ENCODE peak calls at places on chromosomes 3 and 15, in ten cellular contexts. One of them, this sample, is unnamed.

GRCh38 chr15:75346796-75347221 is at the start of gene NEIL1:
- DNase-seq in esophagus muscularis mucosa: no peak
- DNase-seq in sigmoid colon: no peak
- DNase-seq in GM23338: peak; percentile 74
- DNase-seq in K562: no peak
- DNase-seq in spleen: no peak
- DNase-seq in suprapubic skin: no peak
- DNase-seq in endothelial cell of umbilical vein: peak; percentile 42
- DNase-seq in transverse colon: peak; percentile 64
- DNase-seq in HCT116: peak; percentile 59
- DNase-seq in this sample: no peak

GRCh38 chr15:51103330-51103729 is 8.6 kb upstream of the TNFAIP8L3 start:
- DNase-seq in esophagus muscularis mucosa: no peak
- DNase-seq in sigmoid colon: no peak
- DNase-seq in GM23338: no peak
- DNase-seq in K562: no peak
- DNase-seq in spleen: no peak
- DNase-seq in suprapubic skin: no peak
- DNase-seq in endothelial cell of umbilical vein: peak; percentile 31
- DNase-seq in transverse colon: no peak
- DNase-seq in HCT116: no peak
- DNase-seq in this sample: no peak

GRCh38 chr3:21621396-21621695 is 129.7 kb downstream of the ZNF385D start:
- DNase-seq in esophagus muscularis mucosa: no peak
- DNase-seq in sigmoid colon: no peak
- DNase-seq in GM23338: no peak
- DNase-seq in K562: no peak
- DNase-seq in spleen: no peak
- DNase-seq in suprapubic skin: no peak
- DNase-seq in endothelial cell of umbilical vein: no peak
- DNase-seq in transverse colon: no peak
- DNase-seq in HCT116: no peak
- DNase-seq in this sample: no peak

GRCh38 chr3:19384868-19385267 is 236.6 kb downstream of the KCNH8 start:
- DNase-seq in esophagus muscularis mucosa: no peak
- DNase-seq in sigmoid colon: no peak
- DNase-seq in GM23338: no peak
- DNase-seq in K562: no peak
- DNase-seq in spleen: no peak
- DNase-seq in suprapubic skin: no peak
- DNase-seq in endothelial cell of umbilical vein: no peak
- DNase-seq in transverse colon: no peak
- DNase-seq in HCT116: no peak
- DNase-seq in this sample: no peak

GRCh38 chr15:25661898-25662297 is 201.2 kb downstream of the ATP10A start:
- DNase-seq in esophagus muscularis mucosa: no peak
- DNase-seq in sigmoid colon: no peak
- DNase-seq in GM23338: no peak
- DNase-seq in K562: no peak
- DNase-seq in spleen: no peak
- DNase-seq in suprapubic skin: no peak
- DNase-seq in endothelial cell of umbilical vein: no peak
- DNase-seq in transverse colon: no peak
- DNase-seq in HCT116: no peak
- DNase-seq in this sample: no peak

GRCh38 chr3:119524931-119525662 is 26.8 kb downstream of the TIMMDC1 start:
- DNase-seq in esophagus muscularis mucosa: no peak
- DNase-seq in sigmoid colon: no peak
- DNase-seq in GM23338: peak; percentile 36
- DNase-seq in K562: no peak
- DNase-seq in spleen: no peak
- DNase-seq in suprapubic skin: no peak
- DNase-seq in endothelial cell of umbilical vein: peak; percentile 44
- DNase-seq in transverse colon: no peak
- DNase-seq in HCT116: no peak
- DNase-seq in this sample: no peak

GRCh38 chr15:36161781-36162212 is 417.6 kb upstream of the CDIN1 start:
- DNase-seq in esophagus muscularis mucosa: no peak
- DNase-seq in sigmoid colon: peak; percentile 65
- DNase-seq in GM23338: peak; percentile 20
- DNase-seq in K562: no peak
- DNase-seq in spleen: no peak
- DNase-seq in suprapubic skin: no peak
- DNase-seq in endothelial cell of umbilical vein: no peak
- DNase-seq in transverse colon: no peak
- DNase-seq in HCT116: no peak
- DNase-seq in this sample: no peak

GRCh38 chr3:166013073-166013679 is 176.0 kb upstream of the BCHE start:
- DNase-seq in esophagus muscularis mucosa: no peak
- DNase-seq in sigmoid colon: no peak
- DNase-seq in GM23338: peak; percentile 65
- DNase-seq in K562: no peak
- DNase-seq in spleen: no peak
- DNase-seq in suprapubic skin: no peak
- DNase-seq in endothelial cell of umbilical vein: peak; percentile 32
- DNase-seq in transverse colon: no peak
- DNase-seq in HCT116: peak; percentile 23
- DNase-seq in this sample: no peak

GRCh38 chr3:154598166-154598565 is 168.2 kb upstream of the GPR149 start:
- DNase-seq in esophagus muscularis mucosa: no peak
- DNase-seq in sigmoid colon: no peak
- DNase-seq in GM23338: no peak
- DNase-seq in K562: no peak
- DNase-seq in spleen: no peak
- DNase-seq in suprapubic skin: no peak
- DNase-seq in endothelial cell of umbilical vein: no peak
- DNase-seq in transverse colon: no peak
- DNase-seq in HCT116: no peak
- DNase-seq in this sample: no peak

GRCh38 chr15:43509002-43509922 is 8.1 kb upstream of the MAP1A start:
- DNase-seq in esophagus muscularis mucosa: no peak
- DNase-seq in sigmoid colon: peak; percentile 86
- DNase-seq in GM23338: peak; percentile 27
- DNase-seq in K562: no peak
- DNase-seq in spleen: no peak
- DNase-seq in suprapubic skin: no peak
- DNase-seq in endothelial cell of umbilical vein: no peak
- DNase-seq in transverse colon: no peak
- DNase-seq in HCT116: no peak
- DNase-seq in this sample: no peak

GRCh38 chr15:64133619-64134018 is 17.9 kb upstream of the SNX22 start:
- DNase-seq in esophagus muscularis mucosa: no peak
- DNase-seq in sigmoid colon: no peak
- DNase-seq in GM23338: no peak
- DNase-seq in K562: no peak
- DNase-seq in spleen: no peak
- DNase-seq in suprapubic skin: no peak
- DNase-seq in endothelial cell of umbilical vein: no peak
- DNase-seq in transverse colon: no peak
- DNase-seq in HCT116: no peak
- DNase-seq in this sample: no peak

GRCh38 chr15:80611543-80612080 is 83.5 kb upstream of the ABHD17C start:
- DNase-seq in esophagus muscularis mucosa: no peak
- DNase-seq in sigmoid colon: no peak
- DNase-seq in GM23338: no peak
- DNase-seq in K562: no peak
- DNase-seq in spleen: no peak
- DNase-seq in suprapubic skin: no peak
- DNase-seq in endothelial cell of umbilical vein: no peak
- DNase-seq in transverse colon: no peak
- DNase-seq in HCT116: no peak
- DNase-seq in this sample: no peak

GRCh38 chr3:133938770-133939495 is 43.3 kb upstream of the RAB6B start:
- DNase-seq in esophagus muscularis mucosa: no peak
- DNase-seq in sigmoid colon: peak; percentile 32
- DNase-seq in GM23338: peak; percentile 11
- DNase-seq in K562: no peak
- DNase-seq in spleen: peak; percentile 69
- DNase-seq in suprapubic skin: peak; percentile 47
- DNase-seq in endothelial cell of umbilical vein: no peak
- DNase-seq in transverse colon: no peak
- DNase-seq in HCT116: no peak
- DNase-seq in this sample: no peak

GRCh38 chr15:58299311-58299850 is 132.4 kb upstream of the LIPC start:
- DNase-seq in esophagus muscularis mucosa: no peak
- DNase-seq in sigmoid colon: no peak
- DNase-seq in GM23338: no peak
- DNase-seq in K562: no peak
- DNase-seq in spleen: no peak
- DNase-seq in suprapubic skin: no peak
- DNase-seq in endothelial cell of umbilical vein: no peak
- DNase-seq in transverse colon: no peak
- DNase-seq in HCT116: no peak
- DNase-seq in this sample: no peak

GRCh38 chr15:77059761-77060345 is 11.1 kb downstream of the TSPAN3 start:
- DNase-seq in esophagus muscularis mucosa: no peak
- DNase-seq in sigmoid colon: no peak
- DNase-seq in GM23338: no peak
- DNase-seq in K562: no peak
- DNase-seq in spleen: no peak
- DNase-seq in suprapubic skin: no peak
- DNase-seq in endothelial cell of umbilical vein: peak; percentile 61
- DNase-seq in transverse colon: no peak
- DNase-seq in HCT116: no peak
- DNase-seq in this sample: no peak
- H3K4me1 ChIP-seq in esophagus muscularis mucosa: peaks cover 24% of the 10 kb centered on the region
- H3K4me1 ChIP-seq in sigmoid colon: peaks cover 70% of the 10 kb centered on the region
- H3K4me1 ChIP-seq in GM23338: peaks cover 25% of the 10 kb centered on the region
- H3K4me1 ChIP-seq in K562: no peaks in the 10 kb centered on the region
- H3K4me1 ChIP-seq in spleen: peaks cover 63% of the 10 kb centered on the region
- H3K4me1 ChIP-seq in suprapubic skin: peaks cover 42% of the 10 kb centered on the region
- H3K4me1 ChIP-seq in endothelial cell of umbilical vein: peaks cover 20% of the 10 kb centered on the region
- H3K4me1 ChIP-seq in transverse colon: peaks cover 73% of the 10 kb centered on the region
- H3K4me1 ChIP-seq in HCT116: peaks cover 3% of the 10 kb centered on the region
- H3K4me1 ChIP-seq in this sample: no peaks in the 10 kb centered on the region

GRCh38 chr15:32105258-32106248 is 75.2 kb downstream of the CHRNA7 start:
- DNase-seq in esophagus muscularis mucosa: peak; percentile 55
- DNase-seq in sigmoid colon: no peak
- DNase-seq in GM23338: no peak
- DNase-seq in K562: no peak
- DNase-seq in spleen: no peak
- DNase-seq in suprapubic skin: no peak
- DNase-seq in endothelial cell of umbilical vein: no peak
- DNase-seq in transverse colon: no peak
- DNase-seq in HCT116: no peak
- DNase-seq in this sample: no peak
- TF ChIP-seq POLR2AphosphoS5 in esophagus muscularis mucosa: no peak
- TF ChIP-seq POLR2AphosphoS5 in sigmoid colon: no peak
- TF ChIP-seq POLR2AphosphoS5 in GM23338: no peak
- TF ChIP-seq POLR2AphosphoS5 in K562: no peak
- TF ChIP-seq POLR2AphosphoS5 in spleen: no peak
- TF ChIP-seq POLR2AphosphoS5 in suprapubic skin: no peak
- TF ChIP-seq POLR2AphosphoS5 in endothelial cell of umbilical vein: no peak
- TF ChIP-seq POLR2AphosphoS5 in transverse colon: no peak
- TF ChIP-seq POLR2AphosphoS5 in HCT116: no peak
- TF ChIP-seq POLR2AphosphoS5 in this sample: no peak

DNA sequence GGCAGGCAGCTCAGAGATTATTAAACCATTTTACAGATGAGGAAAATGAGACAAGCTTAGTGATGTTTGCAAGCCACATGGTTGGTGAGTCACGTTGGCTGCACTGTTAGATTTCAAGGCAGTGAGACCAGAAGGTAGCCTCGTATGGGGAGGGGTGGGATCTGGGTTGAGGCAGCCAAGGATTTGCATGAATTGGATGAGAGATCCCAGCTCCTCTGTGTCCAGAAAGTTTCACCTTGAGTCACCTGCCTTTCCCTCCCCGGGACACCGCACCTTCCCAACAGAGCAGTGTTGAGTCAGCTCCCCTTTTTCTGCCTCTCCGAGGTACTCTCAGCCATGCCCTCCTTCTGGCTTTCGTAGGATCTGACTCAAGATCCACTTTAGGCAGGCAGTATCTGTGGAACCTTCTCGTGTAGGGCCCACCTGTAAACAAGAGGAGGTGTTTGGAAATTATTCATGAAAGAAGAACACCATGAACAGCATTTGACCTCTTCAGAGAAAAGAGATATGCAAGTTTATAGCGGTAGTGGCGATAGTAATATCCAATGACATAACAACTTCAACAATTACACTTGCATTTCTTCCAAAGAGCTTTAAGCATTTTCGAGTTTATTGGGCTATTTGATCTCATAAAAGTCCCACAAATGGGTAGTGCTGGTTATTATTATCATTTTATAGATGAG is 46.8 kb upstream of the VPS8 start:
- DNase-seq in esophagus muscularis mucosa: no peak
- DNase-seq in sigmoid colon: no peak
- DNase-seq in GM23338: no peak
- DNase-seq in K562: no peak
- DNase-seq in spleen: peak; percentile 41
- DNase-seq in suprapubic skin: no peak
- DNase-seq in endothelial cell of umbilical vein: no peak
- DNase-seq in transverse colon: no peak
- DNase-seq in HCT116: no peak
- DNase-seq in this sample: no peak
- TF ChIP-seq CTCF in esophagus muscularis mucosa: no peak
- TF ChIP-seq CTCF in sigmoid colon: no peak
- TF ChIP-seq CTCF in GM23338: no peak
- TF ChIP-seq CTCF in K562: no peak
- TF ChIP-seq CTCF in spleen: no peak
- TF ChIP-seq CTCF in suprapubic skin: no peak
- TF ChIP-seq CTCF in endothelial cell of umbilical vein: no peak
- TF ChIP-seq CTCF in transverse colon: no peak
- TF ChIP-seq CTCF in HCT116: no peak
- TF ChIP-seq CTCF in this sample: no peak

GRCh38 chr15:70247281-70247680 is 149.6 kb upstream of the TLE3 start:
- DNase-seq in esophagus muscularis mucosa: no peak
- DNase-seq in sigmoid colon: peak; percentile 46
- DNase-seq in GM23338: no peak
- DNase-seq in K562: no peak
- DNase-seq in spleen: peak; percentile 60
- DNase-seq in suprapubic skin: no peak
- DNase-seq in endothelial cell of umbilical vein: no peak
- DNase-seq in transverse colon: peak; percentile 4
- DNase-seq in HCT116: no peak
- DNase-seq in this sample: no peak

GRCh38 chr15:70248116-70249025 is 150.7 kb upstream of the TLE3 start:
- DNase-seq in esophagus muscularis mucosa: no peak
- DNase-seq in sigmoid colon: peak; percentile 49
- DNase-seq in GM23338: peak; percentile 76
- DNase-seq in K562: no peak
- DNase-seq in spleen: peak; percentile 71
- DNase-seq in suprapubic skin: no peak
- DNase-seq in endothelial cell of umbilical vein: no peak
- DNase-seq in transverse colon: no peak
- DNase-seq in HCT116: no peak
- DNase-seq in this sample: no peak

GRCh38 chr15:70245932-70246622 is 148.4 kb upstream of the TLE3 start:
- DNase-seq in esophagus muscularis mucosa: no peak
- DNase-seq in sigmoid colon: peak; percentile 69
- DNase-seq in GM23338: no peak
- DNase-seq in K562: no peak
- DNase-seq in spleen: peak; percentile 75
- DNase-seq in suprapubic skin: no peak
- DNase-seq in endothelial cell of umbilical vein: no peak
- DNase-seq in transverse colon: peak; percentile 38
- DNase-seq in HCT116: peak; percentile 35
- DNase-seq in this sample: peak; percentile 38

GRCh38 chr15:70244978-70245542 is 147.3 kb upstream of the TLE3 start:
- DNase-seq in esophagus muscularis mucosa: no peak
- DNase-seq in sigmoid colon: peak; percentile 36
- DNase-seq in GM23338: no peak
- DNase-seq in K562: no peak
- DNase-seq in spleen: no peak
- DNase-seq in suprapubic skin: no peak
- DNase-seq in endothelial cell of umbilical vein: no peak
- DNase-seq in transverse colon: no peak
- DNase-seq in HCT116: no peak
- DNase-seq in this sample: no peak

GRCh38 chr15:70246623-70247200 is 149.0 kb upstream of the TLE3 start:
- DNase-seq in esophagus muscularis mucosa: no peak
- DNase-seq in sigmoid colon: peak; percentile 24
- DNase-seq in GM23338: no peak
- DNase-seq in K562: no peak
- DNase-seq in spleen: peak; percentile 17
- DNase-seq in suprapubic skin: no peak
- DNase-seq in endothelial cell of umbilical vein: no peak
- DNase-seq in transverse colon: peak; percentile 4
- DNase-seq in HCT116: no peak
- DNase-seq in this sample: no peak
- H3K4me1 ChIP-seq in esophagus muscularis mucosa: no peaks in the 10 kb centered on the region
- H3K4me1 ChIP-seq in sigmoid colon: peaks cover 7% of the 10 kb centered on the region
- H3K4me1 ChIP-seq in GM23338: peaks cover 3% of the 10 kb centered on the region
- H3K4me1 ChIP-seq in K562: no peaks in the 10 kb centered on the region
- H3K4me1 ChIP-seq in spleen: peaks cover 31% of the 10 kb centered on the region
- H3K4me1 ChIP-seq in suprapubic skin: peaks cover 6% of the 10 kb centered on the region
- H3K4me1 ChIP-seq in endothelial cell of umbilical vein: no peaks in the 10 kb centered on the region
- H3K4me1 ChIP-seq in transverse colon: peaks cover 14% of the 10 kb centered on the region
- H3K4me1 ChIP-seq in HCT116: peaks cover 15% of the 10 kb centered on the region
- H3K4me1 ChIP-seq in this sample: no peaks in the 10 kb centered on the region